ENCODE peak calls at places on chromosomes 3 and 15, in nine cellular contexts. Q, B, Y, J, I, U, W, G and T are unnamed samples.

GRCh38 chr15:70376929-70377691 is 279.4 kb upstream of the TLE3 start:
- DNase-seq in J (peak; percentile 78), I (no peak), W (peak; percentile 10), Y (peak; percentile 66), G (peak; percentile 42), U (no peak), B (peak; percentile 61), Q (peak; percentile 62), T (peak; percentile 80)

GRCh38 chr3:67616046-67616445 is 38.4 kb downstream of the SUCLG2 start:
- DNase-seq in I (no peak), U (no peak), J (no peak), W (no peak), Q (no peak), B (no peak), G (no peak), Y (no peak), T (no peak)

GRCh38 chr3:34859741-34860140 is 779.6 kb upstream of the ARPP21 start:
- DNase-seq in I (no peak), Y (no peak), G (no peak), W (no peak), U (no peak), B (no peak), Q (peak; percentile 64), J (no peak), T (no peak)

GRCh38 chr3:51622402-51622801 is 48.6 kb upstream of the TEX264 start:
- DNase-seq in B (no peak), I (no peak), J (no peak), Q (peak; percentile 10), G (no peak), W (no peak), Y (no peak), U (no peak), T (no peak)

GRCh38 chr15:48913141-48913540 is 35.2 kb downstream of the EID1 start:
- DNase-seq in I (no peak), G (no peak), B (no peak), U (no peak), Y (no peak), Q (no peak), W (no peak), J (no peak), T (no peak)

GRCh38 chr3:123562547-123562946 is 22.3 kb downstream of the HACD2 start:
- DNase-seq in Q (no peak), U (no peak), B (no peak), G (no peak), J (no peak), W (no peak), Y (no peak), I (no peak), T (no peak)

GRCh38 chr3:119034256-119035013 is at the start of gene IGSF11:
- DNase-seq in I (peak; percentile 75), Y (peak; percentile 89), W (peak; percentile 52), Q (peak; percentile 38), U (peak; percentile 55), B (peak; percentile 92), G (peak; percentile 79), J (peak; percentile 66), T (peak; percentile 53)

GRCh38 chr3:132211896-132212295 is 105.3 kb upstream of the ACP3 start:
- DNase-seq in U (no peak), I (no peak), W (no peak), J (no peak), Q (no peak), G (no peak), Y (no peak), B (no peak), T (no peak)

GRCh38 chr15:40053234-40054055 is 14.5 kb upstream of the SRP14 start:
- DNase-seq in I (no peak), Q (no peak), U (no peak), G (no peak), Y (peak; percentile 62), J (no peak), B (peak; percentile 53), W (peak; percentile 22), T (no peak)

DNA sequence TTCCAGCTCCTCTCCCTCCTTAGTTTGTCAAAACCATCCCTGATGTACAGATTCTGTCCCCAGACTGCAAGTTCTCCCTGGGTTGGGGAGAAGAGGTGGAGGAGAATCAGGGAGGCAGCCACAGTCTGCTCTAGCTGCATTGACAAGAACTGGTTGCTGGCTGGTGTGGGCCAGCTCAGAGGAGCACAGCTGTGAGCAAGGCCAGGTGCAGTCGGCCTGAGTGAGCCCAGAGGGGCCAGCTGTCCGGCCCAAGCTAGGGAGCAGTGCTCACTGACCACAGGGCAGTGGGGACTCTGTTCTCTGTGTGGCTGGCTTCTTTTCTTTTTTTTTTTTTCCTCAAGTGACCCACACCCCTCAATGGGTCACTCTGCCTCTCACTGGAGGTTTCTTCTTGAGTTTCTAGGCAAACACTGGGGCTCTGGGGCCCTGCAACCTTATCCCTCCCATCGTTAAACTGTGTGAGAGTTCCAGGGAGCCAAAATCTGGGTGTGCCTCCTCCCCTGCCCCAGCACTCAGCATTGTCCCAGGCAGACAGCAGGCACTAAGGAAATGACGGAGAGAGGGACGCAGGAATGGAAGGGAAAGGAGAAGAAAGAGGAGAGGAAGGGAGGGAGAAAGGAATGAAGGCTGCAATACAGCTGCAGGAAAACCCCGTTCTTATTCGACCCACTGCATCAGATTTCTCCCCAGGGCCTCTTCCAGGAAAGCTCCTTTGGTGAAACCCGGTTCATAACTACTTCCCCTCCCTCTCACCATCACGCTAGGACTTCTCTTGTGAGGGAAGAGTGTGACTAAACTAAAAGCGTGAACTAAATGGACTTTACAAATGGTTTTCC is 37.7 kb upstream of the HES1 start:
- DNase-seq in I (no peak), Y (no peak), Q (peak; percentile 6), U (no peak), G (no peak), J (no peak), W (no peak), B (no peak), T (no peak)
- H3K4me1 ChIP-seq in I (peaks cover 23% of the 10 kb centered on the region), Y (peaks cover 3% of the 10 kb centered on the region), Q (no peaks in the 10 kb centered on the region), U (peaks cover 3% of the 10 kb centered on the region), G (peaks cover 2% of the 10 kb centered on the region), J (peaks cover 39% of the 10 kb centered on the region), W (peaks cover 30% of the 10 kb centered on the region), B (peaks cover 5% of the 10 kb centered on the region), T (peaks cover 35% of the 10 kb centered on the region)

GRCh38 chr15:57422113-57422754 is 45.9 kb downstream of the CGNL1 start:
- DNase-seq in J (no peak), U (no peak), I (no peak), G (no peak), Y (peak; percentile 13), Q (no peak), B (no peak), W (no peak), T (no peak)
- H3K27ac ChIP-seq in J (no peak overlapping the region), U (no peak overlapping the region), I (peak overlapping the region; percentile 37), G (no peak overlapping the region), Y (peak overlapping the region; percentile 2), Q (no peak overlapping the region), B (peak overlapping the region; percentile 61), W (no peak overlapping the region), T (no peak overlapping the region)

GRCh38 chr3:188234172-188234571 is 80.2 kb downstream of the LPP start:
- DNase-seq in I (no peak), G (no peak), Q (peak; percentile 83), B (no peak), J (no peak), U (no peak), W (no peak), Y (no peak), T (no peak)

GRCh38 chr3:188239577-188239976 is 85.6 kb downstream of the LPP start:
- DNase-seq in J (no peak), B (no peak), W (no peak), I (no peak), Y (no peak), Q (no peak), G (no peak), U (no peak), T (no peak)

GRCh38 chr3:188233320-188233719 is 79.4 kb downstream of the LPP start:
- DNase-seq in U (no peak), Y (no peak), W (no peak), B (no peak), Q (peak; percentile 53), I (no peak), J (no peak), G (no peak), T (no peak)

GRCh38 chr3:188239035-188239434 is 85.1 kb downstream of the LPP start:
- DNase-seq in U (no peak), Q (no peak), J (no peak), G (no peak), I (no peak), Y (no peak), B (no peak), W (no peak), T (no peak)

DNA sequence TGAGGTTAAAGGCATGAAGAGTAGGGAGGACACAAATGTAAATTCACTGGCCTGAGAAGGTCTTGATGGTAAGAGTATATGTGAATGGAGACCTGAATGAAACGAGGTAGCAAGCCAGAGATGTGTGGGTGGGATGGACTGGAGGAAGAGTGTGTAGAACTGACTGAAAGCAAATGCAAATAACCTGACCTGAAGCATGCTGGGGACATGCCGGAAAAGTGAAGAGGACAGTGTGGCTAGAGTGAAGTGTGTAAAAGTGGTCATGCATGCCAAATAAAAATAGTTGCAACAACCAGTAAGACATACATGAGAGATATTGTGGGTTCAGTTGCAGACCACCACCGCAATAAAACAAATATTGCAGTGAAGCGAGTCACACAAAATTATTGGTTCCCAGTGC is 82.3 kb downstream of the LPP start:
- DNase-seq in G (no peak), B (no peak), W (no peak), Q (no peak), U (no peak), I (no peak), J (no peak), Y (no peak), T (no peak)
- H3K4me1 ChIP-seq in G (peaks cover 21% of the 10 kb centered on the region), B (no peaks in the 10 kb centered on the region), W (peaks cover 14% of the 10 kb centered on the region), Q (peaks cover 31% of the 10 kb centered on the region), U (peaks cover 1% of the 10 kb centered on the region), I (peaks cover 64% of the 10 kb centered on the region), J (peaks cover 63% of the 10 kb centered on the region), Y (no peaks in the 10 kb centered on the region), T (peaks cover 89% of the 10 kb centered on the region)

GRCh38 chr3:156792536-156792935 is 33.6 kb upstream of the LEKR1 start:
- DNase-seq in U (no peak), Q (no peak), W (no peak), I (no peak), J (no peak), Y (no peak), G (no peak), B (no peak), T (no peak)

GRCh38 chr3:156793400-156793799 is 32.8 kb upstream of the LEKR1 start:
- DNase-seq in Y (no peak), I (no peak), U (no peak), B (no peak), Q (no peak), G (no peak), W (no peak), J (no peak), T (no peak)

GRCh38 chr3:156792945-156793344 is 33.2 kb upstream of the LEKR1 start:
- DNase-seq in G (no peak), I (no peak), J (no peak), U (no peak), Y (no peak), W (no peak), Q (no peak), B (no peak), T (no peak)

GRCh38 chr3:156793851-156794250 is 32.3 kb upstream of the LEKR1 start:
- DNase-seq in I (no peak), W (no peak), Q (no peak), U (no peak), G (no peak), J (no peak), Y (no peak), B (no peak), T (no peak)

DNA sequence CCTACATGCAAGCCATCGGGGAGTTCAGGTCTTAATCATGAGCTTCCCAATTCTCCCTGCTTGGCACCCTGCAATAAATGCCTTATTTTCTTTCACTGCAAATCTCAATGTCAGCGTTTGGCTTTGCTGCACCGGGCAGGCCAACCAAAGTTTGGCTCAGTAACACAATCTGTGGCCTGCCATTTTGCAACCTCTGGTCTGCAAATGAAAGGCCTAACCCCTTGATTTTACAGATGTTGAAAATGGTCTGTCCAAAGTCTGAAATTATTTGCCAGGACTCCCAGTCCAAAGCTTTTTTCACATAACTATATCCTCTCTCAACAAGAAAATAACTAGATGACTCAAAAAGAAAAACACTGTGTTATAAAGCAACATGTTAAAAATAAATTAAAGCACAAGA is 34.0 kb upstream of the LEKR1 start:
- DNase-seq in J (no peak), Q (no peak), W (no peak), B (no peak), U (no peak), G (no peak), I (no peak), Y (no peak), T (no peak)
- H3K27ac ChIP-seq in J (no peak overlapping the region), Q (no peak overlapping the region), W (no peak overlapping the region), B (no peak overlapping the region), U (no peak overlapping the region), G (no peak overlapping the region), I (no peak overlapping the region), Y (no peak overlapping the region), T (no peak overlapping the region)